ENCODE peak calls at places on chromosomes 7 and 10, in four cellular contexts. S is A549, A is K562, H is HepG2. F is an unnamed sample.

GRCh38 chr7:125573131-125573530 is 643.5 kb upstream of the POT1 start:
- DNase-seq in S (no peak), H (no peak), A (no peak), F (no peak)

GRCh38 chr10:132766291-132766690 is 19.7 kb downstream of the NKX6-2 start:
- DNase-seq in H (no peak), A (no peak), S (no peak), F (no peak)

GRCh38 chr10:30434273-30435067 is 486 bp downstream of the MAP3K8 start:
- DNase-seq in A (peak; percentile 69), H (peak; percentile 83), S (peak; percentile 90), F (peak; percentile 74)

GRCh38 chr10:120017731-120018130 is 125.2 kb downstream of the SEC23IP start:
- DNase-seq in H (no peak), S (no peak), A (no peak), F (no peak)

GRCh38 chr7:26346611-26347200 is 55.0 kb downstream of the SNX10 start:
- DNase-seq in H (no peak), S (no peak), A (no peak), F (peak; percentile 2)

GRCh38 chr10:77036993-77037734 is 600.4 kb downstream of the KCNMA1 start:
- DNase-seq in H (peak; percentile 9), A (peak; percentile 70), S (peak; percentile 50), F (no peak)

GRCh38 chr10:61869772-61870520 is 31.6 kb upstream of the ARID5B start:
- DNase-seq in A (no peak), H (no peak), S (no peak), F (peak; percentile 73)

GRCh38 chr10:49271346-49271745 is 27.6 kb upstream of the C10orf71 start:
- DNase-seq in H (no peak), A (no peak), S (no peak), F (no peak)

GRCh38 chr10:22823109-22823508 is 104.7 kb upstream of the ARMC3 start:
- DNase-seq in S (peak; percentile 65), A (no peak), H (peak; percentile 79), F (peak; percentile 85)

GRCh38 chr10:97553575-97554100 is 18.9 kb upstream of the ANKRD2 start:
- DNase-seq in A (peak; percentile 54), H (peak; percentile 62), S (peak; percentile 74), F (peak; percentile 70)

GRCh38 chr10:47092822-47093221 is 181.6 kb downstream of the PTPN20 start:
- DNase-seq in S (no peak), A (no peak), H (no peak), F (no peak)

GRCh38 chr7:51847461-51848134 is 531.0 kb upstream of the COBL start:
- DNase-seq in H (no peak), S (no peak), A (no peak), F (no peak)

GRCh38 chr10:28375399-28376354 is 72.8 kb upstream of the MPP7 start:
- DNase-seq in A (no peak), H (no peak), S (peak; percentile 52), F (peak; percentile 74)

GRCh38 chr10:121664671-121665070 is 66.4 kb upstream of the FGFR2 start:
- DNase-seq in S (no peak), H (no peak), A (no peak), F (no peak)

GRCh38 chr10:1643161-1643910 is 94.0 kb downstream of the ADARB2 start:
- DNase-seq in H (peak; percentile 5), A (peak; percentile 44), S (peak; percentile 9), F (no peak)

GRCh38 chr7:71829499-71829898 is 582.6 kb downstream of the CALN1 start:
- DNase-seq in S (no peak), A (no peak), H (no peak), F (no peak)

GRCh38 chr7:151249732-151250072 is 1.2 kb upstream of the SMARCD3 start:
- DNase-seq in A (peak; percentile 53), S (peak; percentile 60), H (no peak), F (peak; percentile 39)

GRCh38 chr10:80468002-80468401 is 13.9 kb downstream of the TSPAN14 start:
- DNase-seq in H (no peak), S (no peak), A (peak; percentile 51), F (no peak)

GRCh38 chr10:70774810-70775678 is 10.1 kb downstream of the TBATA start:
- DNase-seq in A (no peak), H (peak; percentile 8), S (no peak), F (no peak)

GRCh38 chr10:22599048-22599561 is 115.3 kb downstream of the PIP4K2A start:
- DNase-seq in A (peak; percentile 19), H (no peak), S (no peak), F (peak; percentile 88)

GRCh38 chr7:46723003-46723402 is 801.9 kb upstream of the IGFBP3 start:
- DNase-seq in S (no peak), H (no peak), A (no peak), F (no peak)

GRCh38 chr7:65983965-65984654 is 2.1 kb upstream of the GUSB start:
- DNase-seq in A (peak; percentile 10), H (no peak), S (peak; percentile 82), F (no peak)

GRCh38 chr7:143381427-143382125 is 431 bp downstream of the ZYX start:
- DNase-seq in S (peak; percentile 50), A (no peak), H (no peak), F (peak; percentile 79)

GRCh38 chr10:106508920-106509319 is 655.6 kb downstream of the SORCS1 start:
- DNase-seq in A (no peak), H (no peak), S (no peak), F (peak; percentile 21)

GRCh38 chr7:51455086-51455485 is 138.5 kb upstream of the COBL start:
- DNase-seq in A (no peak), H (no peak), S (peak; percentile 3), F (no peak)

GRCh38 chr10:99945286-99945685 is 64.5 kb downstream of the DNMBP start:
- DNase-seq in S (peak; percentile 60), H (no peak), A (no peak), F (peak; percentile 93)

GRCh38 chr10:103795634-103796265 is 59.6 kb downstream of the SH3PXD2A start:
- DNase-seq in A (no peak), S (no peak), H (no peak), F (no peak)

GRCh38 chr7:105782391-105783063 is 93.9 kb downstream of the ATXN7L1 start:
- DNase-seq in H (no peak), S (peak; percentile 53), A (no peak), F (peak; percentile 94)

GRCh38 chr10:61869276-61869675 is 32.2 kb upstream of the ARID5B start:
- DNase-seq in A (no peak), S (no peak), H (no peak), F (no peak)

GRCh38 chr7:134859783-134860182 is 80.3 kb downstream of the CALD1 start:
- DNase-seq in A (no peak), S (no peak), H (no peak), F (no peak)

GRCh38 chr10:13959443-13960359 is 371.0 kb downstream of the FRMD4A start:
- DNase-seq in S (no peak), A (no peak), H (no peak), F (no peak)

GRCh38 chr10:99451499-99451788 is 21.0 kb upstream of the GOT1 start:
- DNase-seq in H (no peak), S (no peak), A (no peak), F (no peak)

GRCh38 chr10:43131256-43131655 is 7.0 kb upstream of the CSGALNACT2 start:
- DNase-seq in S (no peak), A (no peak), H (no peak), F (no peak)

GRCh38 chr10:43128331-43128730 is 9.9 kb upstream of the CSGALNACT2 start:
- DNase-seq in H (no peak), A (no peak), S (no peak), F (no peak)

GRCh38 chr10:43127447-43127846 is 10.8 kb upstream of the CSGALNACT2 start:
- DNase-seq in H (no peak), A (no peak), S (no peak), F (no peak)

GRCh38 chr10:43130756-43131155 is 7.5 kb upstream of the CSGALNACT2 start:
- DNase-seq in S (no peak), A (peak; percentile 4), H (no peak), F (no peak)

GRCh38 chr10:43128958-43129706 is 9.1 kb upstream of the CSGALNACT2 start:
- DNase-seq in S (no peak), H (no peak), A (peak; percentile 64), F (peak; percentile 98)
- H3K4me3 ChIP-seq in S (no peak overlapping the region), H (no peak overlapping the region), A (no peak overlapping the region), F (no peak overlapping the region)

DNA sequence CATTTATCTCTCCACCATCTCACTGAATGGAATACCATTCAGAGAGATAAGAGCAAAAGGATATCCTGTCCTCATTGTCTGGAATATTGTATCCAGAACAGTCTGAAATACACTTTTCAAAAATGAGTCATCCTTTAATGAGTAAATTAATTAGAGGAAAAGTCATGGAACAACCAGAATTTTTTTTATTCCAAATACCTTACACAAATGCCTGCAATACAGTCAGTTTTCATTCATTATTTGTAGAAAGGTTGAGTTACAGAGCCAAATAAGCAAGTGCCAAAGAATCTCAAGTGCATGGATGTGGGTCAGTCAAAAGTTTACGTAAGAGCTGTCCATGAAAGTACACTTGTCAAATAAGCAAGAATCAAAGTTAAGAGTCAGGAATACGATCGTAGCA is 482.6 kb downstream of the IPMK start:
- DNase-seq in H (no peak), S (no peak), A (no peak), F (no peak)
- TF ChIP-seq MAFK in H (no peak), S (no peak), A (no peak), F (no peak)

DNA sequence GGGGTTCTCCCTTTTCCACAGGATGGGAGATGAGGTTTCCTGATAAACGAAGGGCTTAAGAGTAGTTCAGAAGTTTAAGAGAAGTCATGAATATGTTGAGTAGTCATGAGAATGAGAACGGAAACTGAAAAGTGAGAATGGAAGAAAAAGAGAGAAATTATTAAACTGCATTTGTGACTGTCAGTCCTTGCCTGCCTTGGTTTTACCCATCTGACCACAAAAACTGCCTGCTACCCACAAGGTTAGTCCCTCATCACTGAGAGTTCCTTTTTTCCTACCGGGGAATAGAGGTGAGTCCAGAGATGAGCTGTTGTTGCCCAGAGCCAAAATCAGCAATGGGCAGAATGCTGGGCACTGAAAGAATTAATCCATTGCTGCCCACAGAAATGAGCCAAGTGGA is 174.1 kb upstream of the BET1 start:
- DNase-seq in A (no peak), H (no peak), S (no peak), F (no peak)
- TF ChIP-seq SMC3 in A (no peak), H (no peak), S (no peak), F (no peak)

GRCh38 chr7:148700693-148701092 is 2.0 kb downstream of the CUL1 start:
- DNase-seq in A (peak; percentile 60), H (no peak), S (peak; percentile 9), F (peak; percentile 50)

GRCh38 chr7:148699772-148700629 is 1.3 kb downstream of the CUL1 start:
- DNase-seq in H (peak; percentile 33), A (no peak), S (peak; percentile 9), F (peak; percentile 39)

GRCh38 chr7:148702876-148703670 is 4.4 kb downstream of the CUL1 start:
- DNase-seq in S (no peak), A (no peak), H (no peak), F (no peak)

GRCh38 chr7:148699024-148699771 is 495 bp downstream of the CUL1 start:
- DNase-seq in S (peak; percentile 46), A (peak; percentile 82), H (peak; percentile 65), F (peak; percentile 45)

DNA sequence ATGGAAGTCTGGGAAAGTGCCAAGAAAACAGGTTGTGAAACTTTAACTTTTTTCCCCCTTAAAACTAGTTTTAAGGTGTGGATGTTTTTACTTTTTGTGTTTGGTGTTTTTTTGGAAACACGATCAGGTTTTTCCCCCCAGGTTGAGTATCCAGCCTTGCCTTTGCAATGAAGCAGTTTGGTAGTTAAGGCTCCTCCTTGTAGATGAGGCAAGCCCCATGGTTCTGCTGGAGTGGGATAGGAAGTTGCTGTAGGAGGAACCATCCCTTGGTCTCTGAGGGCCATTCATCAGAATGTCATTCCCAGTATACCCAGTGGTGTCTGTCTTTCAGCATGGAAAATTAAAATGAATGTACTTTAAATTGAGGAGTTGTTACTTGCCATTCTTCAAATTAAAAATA is 2.7 kb downstream of the CUL1 start:
- DNase-seq in A (no peak), H (no peak), S (peak; percentile 20), F (peak; percentile 38)
- H3K4me3 ChIP-seq in A (peak overlapping the region; percentile 69), H (peak overlapping the region; percentile 84), S (no peak overlapping the region), F (no peak overlapping the region)

F was measured in IMR-90.